ENCODE peak calls at places on chromosomes 11 and 22, in nine cellular contexts. C is BE2C, Z is testis, N is H1, U is mammary epithelial cell, O is GM23338, W is tibial nerve, J is transverse colon, I is colonic mucosa. Y is an unnamed sample. For H3K4me1, the result is how much of the 10 kb centered on the place peaks cover.

GRCh38 chr11:113847111-113847510 is 28.3 kb downstream of the USP28 start:
- DNase-seq in C (no peak), Z (no peak), N (no peak), U (no peak), O (no peak), W (no peak), J (no peak), I (no peak), Y (no peak)

GRCh38 chr11:57162179-57162898 is 19.4 kb upstream of the LRRC55 start:
- DNase-seq in C (no peak), Z (no peak), N (no peak), U (peak), O (no peak), W (no peak), J (no peak), I (no peak), Y (no peak)

GRCh38 chr22:46465348-46465725 is 72.1 kb downstream of the CELSR1 start:
- DNase-seq in C (no peak), Z (no peak), N (no peak), U (no peak), O (no peak), W (no peak), J (no peak), I (no peak), Y (no peak)

GRCh38 chr11:72683782-72684200 is 9.6 kb upstream of the PDE2A start:
- DNase-seq in C (peak), Z (peak), N (peak), U (no peak), O (peak), W (peak), J (peak), I (peak), Y (peak)

GRCh38 chr22:37021710-37022482 is 2.4 kb downstream of the MPST start:
- DNase-seq in C (peak), Z (peak), N (peak), U (no peak), O (peak), W (no peak), J (peak), I (no peak), Y (no peak)

GRCh38 chr22:41382610-41383009 is 868 bp downstream of the TEF start:
- DNase-seq in C (no peak), Z (peak), N (no peak), U (no peak), O (no peak), W (no peak), J (no peak), I (peak), Y (no peak)

GRCh38 chr22:26432619-26433311 is 3.7 kb downstream of the ASPHD2 start:
- DNase-seq in C (no peak), Z (no peak), N (no peak), U (no peak), O (no peak), W (no peak), J (no peak), I (no peak), Y (no peak)

GRCh38 chr11:119905162-119905561 is 176.2 kb upstream of the NECTIN1 start:
- DNase-seq in C (no peak), Z (no peak), N (no peak), U (no peak), O (no peak), W (no peak), J (peak), I (peak), Y (no peak)

GRCh38 chr11:90218606-90219005 is 4.2 kb downstream of the CHORDC1 start:
- DNase-seq in C (peak), Z (no peak), N (no peak), U (no peak), O (peak), W (no peak), J (no peak), I (no peak), Y (no peak)

GRCh38 chr11:76455331-76455730 is 10.5 kb downstream of the EMSY start:
- DNase-seq in C (no peak), Z (no peak), N (no peak), U (no peak), O (peak), W (no peak), J (no peak), I (no peak), Y (no peak)

GRCh38 chr11:62069374-62069773 is 54.4 kb upstream of the INCENP start:
- DNase-seq in C (no peak), Z (no peak), N (no peak), U (no peak), O (no peak), W (no peak), J (no peak), I (no peak), Y (no peak)

GRCh38 chr11:36478700-36479329 is 31.3 kb downstream of the TRAF6 start:
- DNase-seq in C (peak), Z (peak), N (no peak), U (peak), O (peak), W (no peak), J (peak), I (no peak), Y (peak)

GRCh38 chr11:122696662-122697061 is 41.1 kb downstream of the UBASH3B start:
- DNase-seq in C (no peak), Z (no peak), N (no peak), U (no peak), O (no peak), W (no peak), J (no peak), I (no peak), Y (no peak)

GRCh38 chr11:120601566-120601965 is 90.0 kb downstream of the GRIK4 start:
- DNase-seq in C (no peak), Z (no peak), N (no peak), U (no peak), O (no peak), W (no peak), J (no peak), I (no peak), Y (no peak)

GRCh38 chr11:126355324-126355925 is at the start of gene ST3GAL4:
- DNase-seq in C (peak), Z (peak), N (peak), U (peak), O (peak), W (peak), J (peak), I (peak), Y (peak)

GRCh38 chr11:13160302-13160701 is 117.3 kb upstream of the BMAL1 start:
- DNase-seq in C (no peak), Z (no peak), N (no peak), U (peak), O (no peak), W (no peak), J (no peak), I (no peak), Y (no peak)

GRCh38 chr11:7555067-7555699 is 41.4 kb downstream of the PPFIBP2 start:
- DNase-seq in C (peak), Z (peak), N (no peak), U (no peak), O (no peak), W (no peak), J (peak), I (peak), Y (no peak)

GRCh38 chr22:21861290-21861848 is 6.1 kb downstream of the MAPK1 start:
- DNase-seq in C (no peak), Z (no peak), N (no peak), U (peak), O (no peak), W (no peak), J (no peak), I (peak), Y (no peak)

GRCh38 chr11:103436131-103436770 is 327.0 kb downstream of the DYNC2H1 start:
- DNase-seq in C (no peak), Z (no peak), N (no peak), U (no peak), O (no peak), W (no peak), J (no peak), I (no peak), Y (no peak)

GRCh38 chr11:2933376-2934056 is 4.3 kb upstream of the PHLDA2 start:
- DNase-seq in C (no peak), Z (peak), N (peak), U (peak), O (peak), W (peak), J (peak), I (peak), Y (peak)

DNA sequence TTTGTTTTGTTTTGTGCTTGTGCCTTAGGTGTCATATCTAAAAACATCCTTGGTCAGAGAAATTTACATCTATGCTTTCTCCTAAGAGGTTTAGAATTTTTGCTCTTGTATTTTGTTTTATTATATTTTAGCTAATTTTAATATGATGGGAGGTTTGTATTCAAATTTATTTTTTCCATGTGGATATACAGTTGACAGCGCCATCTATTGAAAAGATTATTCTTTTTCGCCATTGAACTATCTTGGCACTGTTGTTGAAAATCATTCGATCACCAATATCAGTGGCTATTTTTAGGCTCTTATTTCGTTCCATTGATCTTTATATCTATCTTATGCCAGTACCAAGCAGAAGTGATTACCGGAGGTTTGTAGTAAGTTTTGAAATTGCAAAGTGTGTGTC is 510.3 kb downstream of the BRD1 start:
- DNase-seq in C (no peak), Z (no peak), N (no peak), U (no peak), O (no peak), W (no peak), J (no peak), I (no peak), Y (no peak)
- TF ChIP-seq CTCF in C (no peak), Z (no peak), N (no peak), U (no peak), O (no peak), W (no peak), J (no peak), I (no peak), Y (peak)

DNA sequence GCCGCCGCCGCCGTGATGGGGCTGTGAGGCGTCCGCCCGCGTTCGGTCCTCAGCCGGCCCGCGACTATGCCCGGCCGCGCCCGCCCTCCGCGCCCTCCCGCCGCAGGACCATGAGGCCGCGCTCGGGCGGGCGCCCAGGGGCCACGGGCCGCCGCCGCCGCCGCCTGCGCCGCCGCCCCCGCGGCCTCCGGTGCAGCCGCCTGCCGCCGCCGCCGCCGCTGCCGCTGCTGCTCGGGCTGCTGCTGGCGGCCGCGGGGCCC is 215 bp downstream of the ZNRF3 start:
- DNase-seq in C (no peak), Z (no peak), N (no peak), U (no peak), O (no peak), W (no peak), J (no peak), I (no peak), Y (no peak)
- H3K4me3 ChIP-seq in C (peak), Z (peak), N (peak), U (peak), O (peak), W (peak), J (peak), I (peak), Y (peak)

DNA sequence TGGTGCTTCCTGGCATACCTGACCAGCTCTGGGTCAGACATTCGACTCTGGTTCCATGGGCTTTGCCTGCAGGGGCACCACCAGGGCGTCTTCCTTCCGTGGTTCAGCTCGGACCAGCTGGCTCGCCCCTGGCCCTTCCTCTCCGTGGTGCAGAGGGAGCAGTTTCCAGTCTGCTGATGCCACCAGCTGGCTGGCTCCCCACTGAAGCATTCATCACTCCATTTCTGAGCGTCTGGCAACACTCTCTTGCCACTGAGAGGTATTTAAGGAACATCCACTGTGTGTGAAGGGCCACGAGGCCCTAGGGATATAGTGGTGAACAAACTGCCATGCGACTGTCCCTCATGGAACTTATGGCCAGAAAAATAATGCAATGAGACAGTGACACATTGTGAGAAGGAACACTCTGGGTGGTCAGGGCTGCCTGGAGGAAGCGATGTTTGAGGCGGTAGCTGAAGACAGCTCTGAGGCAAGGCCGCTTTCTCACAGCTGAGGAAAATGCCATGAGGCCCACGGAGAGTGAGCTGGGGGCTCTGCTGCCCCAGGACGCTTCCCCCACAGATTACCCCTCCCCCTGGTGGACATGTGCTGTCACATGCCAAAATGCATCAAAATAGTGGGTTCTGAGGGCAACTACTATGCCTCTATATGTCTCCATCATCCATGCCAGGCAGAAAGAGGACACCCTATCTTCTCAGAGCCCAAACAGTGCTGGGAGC is 44.9 kb upstream of the ARFGAP3 start:
- DNase-seq in C (no peak), Z (no peak), N (no peak), U (no peak), O (peak), W (no peak), J (no peak), I (no peak), Y (no peak)
- H3K4me1 ChIP-seq in C (under half), Z (under half), N (under half), U (under half), O (under half), W (under half), J (under half), I (under half), Y (under half)

GRCh38 chr11:69718147-69718546 is 14.3 kb upstream of the FGF19 start:
- DNase-seq in C (peak), Z (peak), N (peak), U (no peak), O (peak), W (no peak), J (no peak), I (no peak), Y (peak)
- TF ChIP-seq CTCF in C (peak), Z (peak), N (peak), U (peak), O (peak), W (peak), J (peak), I (no peak), Y (peak)

Y was measured in PC-9.